ENCODE peak calls at places on chromosomes 5 and 9, in eight cellular contexts. M is keratinocyte; F is foreskin keratinocyte; X is breast epithelium; O is CD8-positive, alpha-beta T cell; E is H9; T is fibroblast of lung; A is spleen. Q is an unnamed sample.

GRCh38 chr5:961711-962240 is 46.8 kb upstream of the NKD2 start:
- DNase-seq in E (peak; percentile 23), A (peak; percentile 56), X (peak; percentile 13), T (no peak), F (no peak), M (no peak), O (no peak), Q (no peak)

GRCh38 chr5:95042040-95042439 is 242.9 kb downstream of the MCTP1 start:
- DNase-seq in F (no peak), X (no peak), O (no peak), T (no peak), E (no peak), M (no peak), A (no peak), Q (no peak)

GRCh38 chr5:156094001-156094400 is 233.0 kb upstream of the SGCD start:
- DNase-seq in E (peak; percentile 70), X (no peak), F (no peak), M (no peak), O (no peak), T (peak; percentile 52), A (no peak), Q (no peak)

GRCh38 chr9:1979815-1980367 is 35.3 kb upstream of the SMARCA2 start:
- DNase-seq in A (no peak), T (peak; percentile 93), M (no peak), F (peak; percentile 37), E (no peak), O (no peak), X (peak; percentile 21), Q (no peak)

GRCh38 chr5:172556971-172557461 is 84.0 kb upstream of the NEURL1B start:
- DNase-seq in O (no peak), T (peak; percentile 26), E (no peak), F (no peak), X (no peak), A (peak; percentile 50), M (no peak), Q (no peak)

GRCh38 chr9:14768561-14769234 is 46.2 kb upstream of the CER1 start:
- DNase-seq in X (no peak), O (no peak), F (no peak), M (no peak), A (no peak), E (no peak), T (peak; percentile 32), Q (no peak)

GRCh38 chr5:76257897-76258296 is 145.2 kb upstream of the IQGAP2 start:
- DNase-seq in F (no peak), T (no peak), E (no peak), O (no peak), M (no peak), A (no peak), X (no peak), Q (no peak)

GRCh38 chr9:77977210-77977611 is 54.4 kb downstream of the GNAQ start:
- DNase-seq in O (peak; percentile 44), F (peak; percentile 74), E (peak; percentile 68), T (peak; percentile 72), M (peak; percentile 61), X (peak; percentile 34), A (no peak), Q (peak; percentile 59)

GRCh38 chr9:122051401-122052346 is 41.4 kb downstream of the TTLL11 start:
- DNase-seq in E (no peak), M (no peak), A (no peak), T (peak; percentile 75), O (no peak), X (no peak), F (no peak), Q (no peak)

GRCh38 chr5:2250365-2250950 is 367.7 kb upstream of the IRX4 start:
- DNase-seq in O (no peak), T (no peak), X (no peak), F (no peak), M (no peak), A (no peak), E (no peak), Q (no peak)

GRCh38 chr5:8807636-8808035 is 738.2 kb downstream of the SEMA5A start:
- DNase-seq in A (no peak), T (peak; percentile 51), O (no peak), M (no peak), E (no peak), X (no peak), F (no peak), Q (no peak)

GRCh38 chr5:177399903-177400868 is at the start of gene PFN3:
- DNase-seq in T (peak; percentile 32), E (peak; percentile 61), M (no peak), A (no peak), F (no peak), O (no peak), X (no peak), Q (no peak)

GRCh38 chr5:177396807-177397206 is 3.7 kb downstream of the PFN3 start:
- DNase-seq in E (no peak), A (no peak), T (no peak), X (no peak), O (no peak), F (no peak), M (no peak), Q (no peak)

GRCh38 chr5:177396086-177396485 is 4.4 kb downstream of the PFN3 start:
- DNase-seq in O (no peak), M (no peak), E (no peak), X (no peak), T (no peak), F (no peak), A (no peak), Q (no peak)

GRCh38 chr5:177393990-177394389 is 6.5 kb downstream of the PFN3 start:
- DNase-seq in F (no peak), A (no peak), E (no peak), M (no peak), O (no peak), X (no peak), T (no peak), Q (no peak)

GRCh38 chr5:177397875-177398390 is 2.5 kb downstream of the PFN3 start:
- DNase-seq in X (no peak), E (no peak), T (no peak), F (no peak), A (no peak), O (no peak), M (no peak), Q (no peak)
- H3K27me3 ChIP-seq in X (peaks cover 23% of the 10 kb centered on the region), E (no peaks in the 10 kb centered on the region), T (peaks cover 46% of the 10 kb centered on the region), F (peaks cover 38% of the 10 kb centered on the region), A (peaks cover 34% of the 10 kb centered on the region), O (no peaks in the 10 kb centered on the region), M (no peaks in the 10 kb centered on the region), Q (no peaks in the 10 kb centered on the region)

DNA sequence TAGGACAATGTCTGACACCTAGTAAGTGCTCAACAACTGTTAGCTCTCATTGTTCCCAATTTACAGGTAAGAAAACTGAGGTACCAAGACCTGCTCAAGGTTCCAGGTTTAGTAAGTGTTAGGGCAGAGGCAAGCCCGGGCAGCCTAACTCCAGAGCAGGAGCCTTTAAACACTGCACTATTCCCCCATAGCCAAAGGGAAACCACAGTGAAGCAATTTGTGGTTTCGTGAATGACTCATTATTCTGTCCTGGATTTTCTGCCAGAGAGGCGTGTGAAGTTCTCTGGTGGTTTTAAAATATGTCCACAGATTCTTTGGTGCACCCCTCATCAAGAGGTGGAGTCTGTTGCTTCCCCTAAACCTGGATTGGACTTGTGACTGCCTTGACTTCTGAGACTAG is 1.0 kb upstream of the MCC start:
- DNase-seq in E (no peak), M (peak; percentile 81), F (peak; percentile 99), T (peak; percentile 99), A (no peak), O (no peak), X (peak; percentile 82), Q (peak; percentile 21)
- H3K27me3 ChIP-seq in E (peaks cover 6% of the 10 kb centered on the region), M (no peaks in the 10 kb centered on the region), F (no peaks in the 10 kb centered on the region), T (no peaks in the 10 kb centered on the region), A (peaks cover 37% of the 10 kb centered on the region), O (peaks cover 8% of the 10 kb centered on the region), X (no peaks in the 10 kb centered on the region), Q (peaks cover 36% of the 10 kb centered on the region)

GRCh38 chr5:174720612-174721521 is 3.5 kb upstream of the MSX2 start:
- DNase-seq in A (no peak), F (no peak), T (peak; percentile 20), M (no peak), O (no peak), X (no peak), E (peak; percentile 83), Q (no peak)

GRCh38 chr5:174721522-174722432 is 2.6 kb upstream of the MSX2 start:
- DNase-seq in T (no peak), O (no peak), X (no peak), E (no peak), A (no peak), M (no peak), F (no peak), Q (no peak)

GRCh38 chr5:174720066-174720611 is 4.2 kb upstream of the MSX2 start:
- DNase-seq in T (no peak), F (no peak), O (no peak), E (peak; percentile 50), A (no peak), X (no peak), M (no peak), Q (no peak)

GRCh38 chr5:174717826-174718455 is 6.4 kb upstream of the MSX2 start:
- DNase-seq in E (no peak), T (no peak), M (no peak), X (no peak), F (no peak), A (no peak), O (no peak), Q (no peak)

DNA sequence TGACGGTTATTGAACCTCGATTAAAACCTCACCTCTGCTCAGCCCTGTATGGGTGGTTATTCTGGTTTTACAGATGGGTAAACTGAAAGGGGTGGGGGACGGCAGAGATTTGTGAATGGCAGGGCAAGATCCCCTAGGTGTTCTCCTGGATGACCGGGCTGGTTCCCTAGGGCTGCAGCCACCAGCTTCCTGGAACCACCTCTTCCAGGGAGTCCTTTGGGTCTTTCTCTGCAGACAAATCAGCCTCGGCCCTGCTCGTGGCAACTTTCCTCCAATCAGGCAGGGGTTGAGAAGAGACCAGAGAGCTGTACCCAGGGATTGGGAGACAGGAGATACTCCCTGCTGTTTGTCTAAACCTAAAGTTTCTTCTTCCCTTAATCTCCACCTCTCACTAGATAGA is 5.2 kb upstream of the MSX2 start:
- DNase-seq in X (no peak), O (no peak), E (peak; percentile 33), F (no peak), A (no peak), T (no peak), M (no peak), Q (no peak)
- H3K27me3 ChIP-seq in X (peaks cover 52% of the 10 kb centered on the region), O (peaks cover 23% of the 10 kb centered on the region), E (peaks cover 54% of the 10 kb centered on the region), F (peaks cover 68% of the 10 kb centered on the region), A (peaks cover 79% of the 10 kb centered on the region), T (peaks cover 35% of the 10 kb centered on the region), M (peaks cover 45% of the 10 kb centered on the region), Q (peaks cover 31% of the 10 kb centered on the region)

DNA sequence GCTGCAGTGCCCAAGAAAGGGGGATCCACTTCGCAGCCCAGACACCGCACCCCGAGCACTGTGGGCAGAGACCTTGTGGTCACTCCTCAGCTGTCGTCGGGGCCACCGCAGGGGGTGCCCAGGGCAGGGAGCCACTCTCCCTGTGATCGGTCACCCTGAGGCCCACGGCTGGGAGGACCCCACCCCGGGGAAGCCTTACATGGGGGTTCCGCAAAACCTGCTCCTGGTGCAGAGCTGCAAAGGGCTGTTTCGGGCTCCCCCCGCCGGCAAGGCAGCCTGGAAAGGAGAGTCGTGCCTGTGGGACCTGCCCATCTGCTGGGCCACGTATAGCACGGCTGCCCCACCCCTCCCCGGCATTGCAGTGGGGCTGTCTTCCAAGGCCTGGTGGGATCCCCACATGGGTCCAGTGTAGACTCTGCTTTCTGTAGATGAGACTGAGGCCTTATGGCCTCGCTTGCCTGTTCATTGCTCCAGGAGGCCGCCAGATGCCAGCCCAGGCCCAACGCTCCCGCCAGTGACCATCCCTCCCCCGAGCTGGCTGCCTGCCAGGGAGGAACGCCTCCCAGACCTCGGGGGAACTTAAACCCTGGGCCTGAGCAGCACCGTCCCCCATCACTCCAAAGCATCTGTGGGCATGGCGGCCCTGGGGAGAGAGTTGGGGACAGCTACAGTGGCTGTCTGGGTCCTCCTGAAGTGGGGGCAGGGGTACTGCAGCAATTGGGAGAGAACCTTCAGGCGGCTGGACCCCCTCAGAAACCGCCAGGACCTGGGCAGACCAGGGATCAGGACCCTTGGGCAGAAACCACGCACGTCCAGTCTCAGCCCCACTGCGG is 1.6 kb upstream of the DNLZ start:
- DNase-seq in M (no peak), E (no peak), F (no peak), O (no peak), X (no peak), T (no peak), A (no peak), Q (no peak)
- H3K27me3 ChIP-seq in M (no peaks in the 10 kb centered on the region), E (no peaks in the 10 kb centered on the region), F (peaks cover 10% of the 10 kb centered on the region), O (no peaks in the 10 kb centered on the region), X (no peaks in the 10 kb centered on the region), T (no peaks in the 10 kb centered on the region), A (no peaks in the 10 kb centered on the region), Q (no peaks in the 10 kb centered on the region)